ENCODE peak calls at places on chromosomes 1 and 21, in seven cellular contexts. One of them, this sample, is unnamed. For H3K4me1, the result is how much of the 10 kb centered on the place peaks cover.

GRCh38 chr1:9449976-9450696 is 89.1 kb upstream of the SLC25A33 start:
- DNase-seq in Peyer's patch: no peak
- DNase-seq in CD4-positive, CD25-positive, alpha-beta regulatory T cell: no peak
- DNase-seq in adipocyte: no peak
- DNase-seq in left lung: no peak
- DNase-seq in tibial nerve: no peak
- DNase-seq in right cardiac atrium: peak
- DNase-seq in this sample: peak

GRCh38 chr21:36209626-36210171 is 53.1 kb downstream of the DOP1B start:
- DNase-seq in Peyer's patch: peak
- DNase-seq in CD4-positive, CD25-positive, alpha-beta regulatory T cell: peak
- DNase-seq in adipocyte: peak
- DNase-seq in left lung: no peak
- DNase-seq in tibial nerve: peak
- DNase-seq in right cardiac atrium: no peak
- DNase-seq in this sample: peak

GRCh38 chr1:172360511-172360910 is 60.0 kb upstream of the C1orf105 start:
- DNase-seq in Peyer's patch: no peak
- DNase-seq in CD4-positive, CD25-positive, alpha-beta regulatory T cell: no peak
- DNase-seq in adipocyte: no peak
- DNase-seq in left lung: no peak
- DNase-seq in tibial nerve: no peak
- DNase-seq in right cardiac atrium: no peak
- DNase-seq in this sample: no peak

GRCh38 chr1:23530750-23531651 is at the start of gene E2F2:
- DNase-seq in Peyer's patch: peak
- DNase-seq in CD4-positive, CD25-positive, alpha-beta regulatory T cell: peak
- DNase-seq in adipocyte: peak
- DNase-seq in left lung: peak
- DNase-seq in tibial nerve: peak
- DNase-seq in right cardiac atrium: peak
- DNase-seq in this sample: peak

GRCh38 chr1:67342002-67342890 is 34.6 kb downstream of the IL12RB2 start:
- DNase-seq in Peyer's patch: no peak
- DNase-seq in CD4-positive, CD25-positive, alpha-beta regulatory T cell: no peak
- DNase-seq in adipocyte: no peak
- DNase-seq in left lung: no peak
- DNase-seq in tibial nerve: no peak
- DNase-seq in right cardiac atrium: no peak
- DNase-seq in this sample: no peak

GRCh38 chr21:35217504-35218060 is 168.5 kb upstream of the RUNX1 start:
- DNase-seq in Peyer's patch: no peak
- DNase-seq in CD4-positive, CD25-positive, alpha-beta regulatory T cell: no peak
- DNase-seq in adipocyte: peak
- DNase-seq in left lung: no peak
- DNase-seq in tibial nerve: no peak
- DNase-seq in right cardiac atrium: no peak
- DNase-seq in this sample: no peak

GRCh38 chr1:19921310-19921709 is 2.1 kb downstream of the PLA2G2E start:
- DNase-seq in Peyer's patch: peak
- DNase-seq in CD4-positive, CD25-positive, alpha-beta regulatory T cell: no peak
- DNase-seq in adipocyte: no peak
- DNase-seq in left lung: no peak
- DNase-seq in tibial nerve: no peak
- DNase-seq in right cardiac atrium: no peak
- DNase-seq in this sample: peak

GRCh38 chr1:164635784-164636729 is 77.1 kb downstream of the PBX1 start:
- DNase-seq in Peyer's patch: peak
- DNase-seq in CD4-positive, CD25-positive, alpha-beta regulatory T cell: no peak
- DNase-seq in adipocyte: no peak
- DNase-seq in left lung: no peak
- DNase-seq in tibial nerve: no peak
- DNase-seq in right cardiac atrium: no peak
- DNase-seq in this sample: peak

GRCh38 chr1:35298464-35298863 is 30.0 kb downstream of the ZMYM4 start:
- DNase-seq in Peyer's patch: no peak
- DNase-seq in CD4-positive, CD25-positive, alpha-beta regulatory T cell: no peak
- DNase-seq in adipocyte: peak
- DNase-seq in left lung: no peak
- DNase-seq in tibial nerve: peak
- DNase-seq in right cardiac atrium: no peak
- DNase-seq in this sample: peak

GRCh38 chr1:160260436-160261382 is 1.6 kb downstream of the DCAF8 start:
- DNase-seq in Peyer's patch: no peak
- DNase-seq in CD4-positive, CD25-positive, alpha-beta regulatory T cell: no peak
- DNase-seq in adipocyte: peak
- DNase-seq in left lung: no peak
- DNase-seq in tibial nerve: no peak
- DNase-seq in right cardiac atrium: no peak
- DNase-seq in this sample: no peak

GRCh38 chr1:6600410-6601048 is 2.1 kb downstream of the KLHL21 start:
- DNase-seq in Peyer's patch: no peak
- DNase-seq in CD4-positive, CD25-positive, alpha-beta regulatory T cell: no peak
- DNase-seq in adipocyte: peak
- DNase-seq in left lung: no peak
- DNase-seq in tibial nerve: no peak
- DNase-seq in right cardiac atrium: peak
- DNase-seq in this sample: no peak

GRCh38 chr1:6602669-6603423 is at the start of gene KLHL21:
- DNase-seq in Peyer's patch: peak
- DNase-seq in CD4-positive, CD25-positive, alpha-beta regulatory T cell: peak
- DNase-seq in adipocyte: peak
- DNase-seq in left lung: peak
- DNase-seq in tibial nerve: peak
- DNase-seq in right cardiac atrium: peak
- DNase-seq in this sample: peak

GRCh38 chr1:6599141-6599975 is 3.3 kb downstream of the KLHL21 start:
- DNase-seq in Peyer's patch: peak
- DNase-seq in CD4-positive, CD25-positive, alpha-beta regulatory T cell: peak
- DNase-seq in adipocyte: no peak
- DNase-seq in left lung: peak
- DNase-seq in tibial nerve: no peak
- DNase-seq in right cardiac atrium: peak
- DNase-seq in this sample: peak

GRCh38 chr1:6601865-6602668 is 602 bp downstream of the KLHL21 start:
- DNase-seq in Peyer's patch: peak
- DNase-seq in CD4-positive, CD25-positive, alpha-beta regulatory T cell: peak
- DNase-seq in adipocyte: peak
- DNase-seq in left lung: peak
- DNase-seq in tibial nerve: no peak
- DNase-seq in right cardiac atrium: peak
- DNase-seq in this sample: peak

GRCh38 chr1:6601049-6601864 is 1.4 kb downstream of the KLHL21 start:
- DNase-seq in Peyer's patch: peak
- DNase-seq in CD4-positive, CD25-positive, alpha-beta regulatory T cell: peak
- DNase-seq in adipocyte: peak
- DNase-seq in left lung: peak
- DNase-seq in tibial nerve: peak
- DNase-seq in right cardiac atrium: peak
- DNase-seq in this sample: peak
- H3K4me1 ChIP-seq in Peyer's patch: under half
- H3K4me1 ChIP-seq in CD4-positive, CD25-positive, alpha-beta regulatory T cell: half or more
- H3K4me1 ChIP-seq in adipocyte: under half
- H3K4me1 ChIP-seq in left lung: half or more
- H3K4me1 ChIP-seq in tibial nerve: half or more
- H3K4me1 ChIP-seq in right cardiac atrium: under half
- H3K4me1 ChIP-seq in this sample: under half

DNA sequence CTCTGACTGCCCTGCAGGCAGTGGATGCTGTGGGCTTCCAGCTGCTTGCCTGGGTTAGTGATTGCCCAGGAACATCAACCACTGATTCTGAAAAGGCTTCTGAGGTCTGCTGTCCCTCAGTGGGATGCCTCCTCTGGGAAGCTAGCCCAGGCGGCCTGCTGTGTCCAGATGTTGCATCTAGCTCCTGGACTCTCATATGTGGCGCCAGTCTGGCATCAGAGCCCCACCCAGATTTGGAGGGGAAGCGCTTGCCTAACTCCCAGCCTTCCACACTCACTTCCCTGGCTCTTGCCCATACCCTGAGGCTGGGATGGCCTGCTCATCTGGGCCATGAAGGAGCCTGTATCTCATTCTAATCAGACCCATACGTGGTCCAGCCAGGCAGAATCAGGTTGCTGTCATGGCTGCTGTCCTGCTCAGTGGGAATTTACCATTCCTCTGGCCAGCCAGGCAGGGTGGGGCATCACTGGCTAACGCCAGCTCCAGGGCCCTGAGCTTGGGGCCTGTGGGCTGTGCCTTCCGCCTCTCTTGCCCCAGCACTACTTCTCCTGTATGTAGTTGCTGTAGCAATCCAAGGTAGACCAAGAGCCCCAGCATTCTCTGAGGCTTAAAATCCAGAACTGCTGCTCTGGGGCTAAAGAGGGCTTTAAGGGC is 4.1 kb downstream of the CSF1 start:
- DNase-seq in Peyer's patch: no peak
- DNase-seq in CD4-positive, CD25-positive, alpha-beta regulatory T cell: no peak
- DNase-seq in adipocyte: peak
- DNase-seq in left lung: no peak
- DNase-seq in tibial nerve: no peak
- DNase-seq in right cardiac atrium: peak
- DNase-seq in this sample: no peak
- H3K4me3 ChIP-seq in Peyer's patch: peak
- H3K4me3 ChIP-seq in CD4-positive, CD25-positive, alpha-beta regulatory T cell: no peak
- H3K4me3 ChIP-seq in adipocyte: peak
- H3K4me3 ChIP-seq in left lung: no peak
- H3K4me3 ChIP-seq in tibial nerve: no peak
- H3K4me3 ChIP-seq in right cardiac atrium: no peak
- H3K4me3 ChIP-seq in this sample: no peak

DNA sequence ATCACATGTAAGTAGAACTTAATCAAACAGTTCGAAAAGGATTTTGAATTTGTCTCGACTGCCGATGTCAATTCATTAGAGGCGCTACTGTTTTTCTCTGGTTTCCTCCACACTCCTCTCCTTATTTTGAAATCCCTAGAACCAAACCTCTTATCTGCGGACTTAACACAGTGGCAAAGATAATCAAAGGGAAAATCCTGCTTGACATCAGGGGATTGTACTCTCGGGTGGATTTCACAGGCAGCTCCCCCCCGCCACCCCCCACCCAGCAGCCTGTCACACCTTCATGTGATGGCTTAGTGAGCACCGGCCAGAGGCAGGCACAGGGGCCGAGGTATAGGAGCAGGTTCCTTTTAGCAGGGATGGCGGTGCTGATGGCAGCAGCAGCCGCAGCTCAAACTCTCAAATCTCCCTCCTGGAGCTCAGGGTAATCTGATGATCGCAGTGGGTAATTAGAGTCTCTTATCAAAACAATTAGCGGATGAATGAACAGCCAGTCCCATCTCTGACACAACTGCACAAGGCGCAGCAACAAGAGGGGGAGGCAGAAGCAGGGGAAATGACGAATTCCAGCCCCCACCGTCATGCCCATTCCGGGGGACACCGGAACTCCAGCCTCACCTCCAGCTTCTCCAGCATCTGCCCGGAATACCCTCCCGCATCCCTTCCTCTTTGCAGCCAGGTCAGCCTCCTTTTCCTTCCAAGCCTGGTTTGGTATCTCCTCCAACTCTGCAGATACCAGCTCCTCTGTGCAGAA is 80.3 kb downstream of the SSBP3 start:
- DNase-seq in Peyer's patch: no peak
- DNase-seq in CD4-positive, CD25-positive, alpha-beta regulatory T cell: no peak
- DNase-seq in adipocyte: no peak
- DNase-seq in left lung: no peak
- DNase-seq in tibial nerve: no peak
- DNase-seq in right cardiac atrium: no peak
- DNase-seq in this sample: no peak
- H3K4me1 ChIP-seq in Peyer's patch: under half
- H3K4me1 ChIP-seq in CD4-positive, CD25-positive, alpha-beta regulatory T cell: under half
- H3K4me1 ChIP-seq in adipocyte: under half
- H3K4me1 ChIP-seq in left lung: under half
- H3K4me1 ChIP-seq in tibial nerve: half or more
- H3K4me1 ChIP-seq in right cardiac atrium: under half
- H3K4me1 ChIP-seq in this sample: under half

DNA sequence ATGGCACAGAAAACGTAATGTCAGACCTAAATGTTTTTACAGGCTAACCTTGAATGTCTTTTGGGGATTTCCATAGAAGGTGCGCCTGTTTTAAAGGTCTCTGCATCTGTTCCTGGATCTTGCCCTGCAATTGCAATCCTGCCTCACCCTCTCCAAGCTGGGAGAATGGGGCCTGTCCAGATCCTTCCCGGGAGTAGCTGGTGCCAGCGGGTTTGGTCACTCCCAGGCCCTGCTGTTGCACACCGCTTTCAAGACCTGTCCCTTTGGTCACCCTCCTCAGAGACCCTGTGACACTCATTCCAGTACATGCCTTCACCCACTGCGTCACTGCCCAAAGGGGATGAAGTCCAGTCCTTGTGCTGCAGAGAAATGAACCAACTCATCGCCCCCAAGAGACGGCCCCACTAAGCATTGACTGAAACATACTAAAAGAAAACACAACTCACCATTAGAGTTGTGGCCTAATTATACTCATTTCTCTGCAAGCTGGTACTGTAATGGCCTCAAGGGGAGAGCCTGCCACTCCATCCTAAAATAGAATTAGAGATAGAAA is 1.9 kb upstream of the IRF2BP2 start:
- DNase-seq in Peyer's patch: peak
- DNase-seq in CD4-positive, CD25-positive, alpha-beta regulatory T cell: peak
- DNase-seq in adipocyte: no peak
- DNase-seq in left lung: no peak
- DNase-seq in tibial nerve: peak
- DNase-seq in right cardiac atrium: peak
- DNase-seq in this sample: peak
- H3K4me3 ChIP-seq in Peyer's patch: peak
- H3K4me3 ChIP-seq in CD4-positive, CD25-positive, alpha-beta regulatory T cell: peak
- H3K4me3 ChIP-seq in adipocyte: peak
- H3K4me3 ChIP-seq in left lung: no peak
- H3K4me3 ChIP-seq in tibial nerve: peak
- H3K4me3 ChIP-seq in right cardiac atrium: no peak
- H3K4me3 ChIP-seq in this sample: no peak